ENCODE peak calls at places on chromosomes 13 and 19, in seven cellular contexts. T, W, P, O, H, L and U are unnamed samples.

GRCh38 chr13:75760182-75760981 is 124.3 kb downstream of the LMO7 start:
- DNase-seq in T (no peak), W (peak; percentile 81), P (no peak), O (peak; percentile 79), H (peak; percentile 61), L (peak; percentile 35), U (no peak)

GRCh38 chr19:45069056-45069455 is 7.2 kb downstream of the ZNF296 start:
- DNase-seq in T (peak; percentile 17), W (peak; percentile 66), P (no peak), O (no peak), H (no peak), L (no peak), U (no peak)

GRCh38 chr13:24385902-24386301 is 76.5 kb downstream of the C1QTNF9 start:
- DNase-seq in T (no peak), W (no peak), P (no peak), O (no peak), H (no peak), L (no peak), U (peak; percentile 66)

GRCh38 chr13:40109324-40109958 is 454.0 kb downstream of the COG6 start:
- DNase-seq in T (peak; percentile 93), W (no peak), P (no peak), O (no peak), H (no peak), L (peak; percentile 96), U (no peak)

GRCh38 chr13:30030141-30030750 is 179.8 kb upstream of the UBL3 start:
- DNase-seq in T (no peak), W (no peak), P (no peak), O (no peak), H (no peak), L (no peak), U (no peak)

GRCh38 chr13:32316030-32316344 is 679 bp downstream of the BRCA2 start:
- DNase-seq in T (no peak), W (no peak), P (no peak), O (peak; percentile 64), H (no peak), L (no peak), U (no peak)

GRCh38 chr13:76512676-76513277 is 373.4 kb downstream of the KCTD12 start:
- DNase-seq in T (peak; percentile 81), W (no peak), P (no peak), O (no peak), H (no peak), L (peak; percentile 97), U (no peak)

GRCh38 chr13:48775804-48776203 is 122.1 kb downstream of the CYSLTR2 start:
- DNase-seq in T (peak; percentile 95), W (no peak), P (no peak), O (no peak), H (no peak), L (peak; percentile 91), U (no peak)

GRCh38 chr13:24130134-24130792 is 30.3 kb upstream of the SPATA13 start:
- DNase-seq in T (peak; percentile 52), W (no peak), P (no peak), O (no peak), H (no peak), L (no peak), U (no peak)

GRCh38 chr19:43362179-43362578 is 8.7 kb downstream of the CD177 start:
- DNase-seq in T (no peak), W (no peak), P (no peak), O (no peak), H (no peak), L (no peak), U (no peak)

GRCh38 chr13:46374710-46375109 is 12.3 kb downstream of the RUBCNL start:
- DNase-seq in T (no peak), W (no peak), P (no peak), O (no peak), H (no peak), L (no peak), U (no peak)

GRCh38 chr13:113437408-113438010 is 15.8 kb downstream of the ADPRHL1 start:
- DNase-seq in T (peak; percentile 7), W (no peak), P (no peak), O (no peak), H (peak; percentile 46), L (no peak), U (no peak)

GRCh38 chr13:95924389-95924994 is 128.7 kb downstream of the UGGT2 start:
- DNase-seq in T (peak; percentile 84), W (no peak), P (no peak), O (no peak), H (no peak), L (peak; percentile 77), U (no peak)

GRCh38 chr19:1017115-1017905 is 3.6 kb downstream of the TMEM259 start:
- DNase-seq in T (no peak), W (peak; percentile 78), P (no peak), O (peak; percentile 71), H (no peak), L (no peak), U (no peak)

GRCh38 chr19:8575467-8575997 is 1.7 kb downstream of the MYO1F start:
- DNase-seq in T (no peak), W (peak; percentile 40), P (peak; percentile 47), O (peak; percentile 38), H (no peak), L (peak; percentile 22), U (no peak)

GRCh38 chr13:49878682-49879081 is 57.5 kb downstream of the SPRYD7 start:
- DNase-seq in T (no peak), W (no peak), P (no peak), O (no peak), H (no peak), L (no peak), U (no peak)

GRCh38 chr19:8361921-8362793 is 1.8 kb upstream of the ANGPTL4 start:
- DNase-seq in T (peak; percentile 99), W (peak; percentile 93), P (no peak), O (peak; percentile 93), H (peak; percentile 93), L (peak; percentile 98), U (peak; percentile 98)

GRCh38 chr19:18321729-18322091 is 1.2 kb downstream of the LSM4 start:
- DNase-seq in T (peak; percentile 47), W (no peak), P (no peak), O (no peak), H (no peak), L (peak; percentile 36), U (no peak)

GRCh38 chr19:18317998-18318800 is 4.7 kb downstream of the LSM4 start:
- DNase-seq in T (no peak), W (no peak), P (peak; percentile 49), O (peak; percentile 49), H (peak; percentile 65), L (no peak), U (no peak)

GRCh38 chr19:18322318-18322758 is 538 bp downstream of the LSM4 start:
- DNase-seq in T (peak; percentile 82), W (peak; percentile 87), P (no peak), O (peak; percentile 84), H (peak; percentile 62), L (peak; percentile 70), U (no peak)

GRCh38 chr19:18320865-18321728 is 1.8 kb downstream of the LSM4 start:
- DNase-seq in T (no peak), W (peak; percentile 88), P (no peak), O (peak; percentile 87), H (peak; percentile 65), L (no peak), U (no peak)

GRCh38 chr19:18319591-18320135 is 3.2 kb downstream of the LSM4 start:
- DNase-seq in T (no peak), W (peak; percentile 92), P (no peak), O (peak; percentile 89), H (peak; percentile 66), L (no peak), U (no peak)
- H3K4me1 ChIP-seq in T (peaks cover 17% of the 10 kb centered on the region), W (peaks cover 42% of the 10 kb centered on the region), P (peaks cover 53% of the 10 kb centered on the region), O (peaks cover 66% of the 10 kb centered on the region), H (peaks cover 66% of the 10 kb centered on the region), L (peaks cover 16% of the 10 kb centered on the region), U (peaks cover 69% of the 10 kb centered on the region)

GRCh38 chr19:6219592-6220290 is 60.0 kb downstream of the MLLT1 start:
- DNase-seq in T (no peak), W (no peak), P (no peak), O (no peak), H (no peak), L (no peak), U (no peak)
- H3K4me1 ChIP-seq in T (peaks cover 41% of the 10 kb centered on the region), W (peaks cover 2% of the 10 kb centered on the region), P (no peaks in the 10 kb centered on the region), O (peaks cover 36% of the 10 kb centered on the region), H (peaks cover 64% of the 10 kb centered on the region), L (peaks cover 16% of the 10 kb centered on the region), U (peaks cover 90% of the 10 kb centered on the region)

DNA sequence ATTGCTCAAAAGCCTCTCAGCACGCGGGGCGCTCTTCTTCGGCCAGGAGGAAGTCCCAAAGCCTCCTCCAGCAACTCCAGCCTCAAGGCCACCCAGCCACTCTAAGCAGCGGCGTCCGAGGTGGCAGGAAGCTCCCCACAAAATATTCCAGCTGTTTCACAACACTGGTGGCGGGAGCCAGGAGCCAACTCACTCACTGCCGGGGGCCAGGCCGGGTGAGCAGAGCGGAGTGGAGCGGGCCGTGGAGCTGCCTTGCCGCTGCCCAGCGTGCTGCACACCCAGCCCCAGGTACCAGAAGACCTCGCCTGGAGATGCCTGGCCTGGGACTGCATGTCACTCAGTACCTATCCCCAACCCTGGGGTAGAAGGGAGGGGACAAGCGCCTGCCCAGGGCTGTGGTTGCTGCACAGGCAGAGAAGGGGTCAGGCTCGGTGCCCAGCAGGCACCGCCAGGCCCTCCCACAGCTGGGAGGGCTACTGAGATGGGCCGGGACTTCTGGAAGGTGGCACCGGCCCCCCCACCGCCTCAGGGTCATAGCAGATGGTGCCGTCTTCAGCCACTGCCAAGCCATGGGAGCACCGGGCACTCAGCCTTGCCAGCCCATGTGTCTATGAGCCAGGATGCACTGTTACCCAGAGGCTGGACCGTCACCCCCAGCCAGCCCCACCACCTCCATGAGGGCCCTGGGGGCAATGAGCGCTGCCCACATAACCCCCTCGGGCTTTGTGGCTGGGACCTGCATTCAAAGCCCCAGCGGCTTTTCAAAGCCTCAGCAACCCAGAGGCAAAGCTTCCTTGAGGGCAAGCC is 59.2 kb downstream of the MLLT1 start:
- DNase-seq in T (no peak), W (peak; percentile 38), P (no peak), O (peak; percentile 47), H (no peak), L (peak; percentile 72), U (no peak)
- H3K4me1 ChIP-seq in T (peaks cover 41% of the 10 kb centered on the region), W (peaks cover 2% of the 10 kb centered on the region), P (no peaks in the 10 kb centered on the region), O (peaks cover 36% of the 10 kb centered on the region), H (peaks cover 64% of the 10 kb centered on the region), L (peaks cover 16% of the 10 kb centered on the region), U (peaks cover 60% of the 10 kb centered on the region)

GRCh38 chr13:73984949-73985691 is 149.1 kb downstream of the KLF12 start:
- DNase-seq in T (no peak), W (no peak), P (peak; percentile 36), O (no peak), H (no peak), L (no peak), U (no peak)

GRCh38 chr13:73989244-73989843 is 144.9 kb downstream of the KLF12 start:
- DNase-seq in T (no peak), W (peak; percentile 25), P (no peak), O (no peak), H (no peak), L (no peak), U (no peak)

GRCh38 chr13:73984201-73984600 is 150.0 kb downstream of the KLF12 start:
- DNase-seq in T (no peak), W (no peak), P (no peak), O (no peak), H (no peak), L (no peak), U (no peak)

GRCh38 chr13:73985789-73986188 is 148.4 kb downstream of the KLF12 start:
- DNase-seq in T (no peak), W (no peak), P (no peak), O (no peak), H (no peak), L (no peak), U (no peak)

DNA sequence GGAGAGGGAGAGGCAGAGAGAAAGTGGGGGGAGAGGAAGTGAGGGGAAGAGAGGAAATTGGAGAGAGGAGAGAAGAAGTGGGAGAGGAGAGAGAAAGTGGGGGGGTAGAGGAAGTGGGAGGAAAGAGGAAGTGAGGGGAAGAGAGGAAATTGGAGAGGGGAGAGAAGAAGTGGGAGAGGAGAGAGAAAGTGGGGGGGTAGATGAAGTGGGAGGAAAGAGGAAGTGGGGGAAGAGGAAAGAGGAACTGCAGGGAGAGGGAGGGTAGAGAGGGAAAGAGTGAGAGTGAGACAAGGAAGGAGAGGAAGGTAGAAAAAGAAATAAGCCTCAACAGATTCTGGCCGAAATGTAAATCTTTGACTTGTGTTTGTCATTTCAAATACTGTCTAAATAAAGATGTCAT is 146.6 kb downstream of the KLF12 start:
- DNase-seq in T (no peak), W (no peak), P (no peak), O (no peak), H (no peak), L (no peak), U (no peak)
- H3K4me1 ChIP-seq in T (peaks cover 2% of the 10 kb centered on the region), W (no peaks in the 10 kb centered on the region), P (peaks cover 29% of the 10 kb centered on the region), O (peaks cover 14% of the 10 kb centered on the region), H (no peaks in the 10 kb centered on the region), L (no peaks in the 10 kb centered on the region), U (peaks cover 27% of the 10 kb centered on the region)